ENCODE peak calls at places on chromosome 20, in nine cellular contexts. U is transverse colon; X is left ventricle myocardium inferior; O is PC-3; B is CD8-positive, alpha-beta memory T cell; P is cardiac muscle cell; W is CD8-positive, alpha-beta T cell; N is RWPE2; T is HAP-1. I is an unnamed sample. For H3K36me3 and H3K4me1, the result is how much of the 10 kb centered on the place peaks cover.

GRCh38 chr20:44705364-44706094 is 9.6 kb upstream of the CCN5 start:
- DNase-seq in U (no peak), X (no peak), O (no peak), B (no peak), P (no peak), W (no peak), N (peak), T (no peak), I (no peak)

GRCh38 chr20:4166726-4167035 is 151.3 kb upstream of the RNF24 start:
- DNase-seq in U (no peak), X (no peak), O (no peak), B (no peak), P (no peak), W (no peak), N (no peak), T (no peak), I (no peak)

GRCh38 chr20:33370296-33370695 is 31.0 kb downstream of the CDK5RAP1 start:
- DNase-seq in U (peak), X (no peak), O (no peak), B (peak), P (no peak), W (peak), N (peak), T (no peak), I (no peak)

GRCh38 chr20:22204801-22205200 is 379.6 kb downstream of the FOXA2 start:
- DNase-seq in U (no peak), X (no peak), O (no peak), B (no peak), P (no peak), W (no peak), N (no peak), T (no peak), I (no peak)

GRCh38 chr20:44714701-44715494 is at the start of gene CCN5:
- DNase-seq in U (peak), X (peak), O (peak), B (no peak), P (peak), W (no peak), N (peak), T (no peak), I (no peak)

GRCh38 chr20:47368301-47368700 is 11.8 kb upstream of the ZMYND8 start:
- DNase-seq in U (no peak), X (no peak), O (no peak), B (no peak), P (no peak), W (no peak), N (no peak), T (no peak), I (no peak)

GRCh38 chr20:63206878-63207277 is 9.1 kb downstream of the YTHDF1 start:
- DNase-seq in U (no peak), X (no peak), O (peak), B (no peak), P (no peak), W (no peak), N (peak), T (no peak), I (no peak)

GRCh38 chr20:24991897-24992419 is 593 bp downstream of the APMAP start:
- DNase-seq in U (peak), X (no peak), O (peak), B (no peak), P (peak), W (no peak), N (no peak), T (peak), I (no peak)

GRCh38 chr20:45341939-45342862 is 6.0 kb downstream of the SDC4 start:
- DNase-seq in U (peak), X (peak), O (peak), B (no peak), P (peak), W (no peak), N (peak), T (no peak), I (peak)

GRCh38 chr20:62774076-62774714 is 22.1 kb upstream of the MRGBP start:
- DNase-seq in U (no peak), X (no peak), O (no peak), B (no peak), P (no peak), W (no peak), N (no peak), T (peak), I (no peak)

GRCh38 chr20:33477386-33478234 is 12.3 kb upstream of the CBFA2T2 start:
- DNase-seq in U (peak), X (no peak), O (no peak), B (no peak), P (no peak), W (no peak), N (no peak), T (no peak), I (no peak)

GRCh38 chr20:44488551-44488950 is 12.9 kb downstream of the TTPAL start:
- DNase-seq in U (no peak), X (no peak), O (no peak), B (no peak), P (no peak), W (no peak), N (peak), T (no peak), I (no peak)

GRCh38 chr20:21067255-21067654 is 38.9 kb downstream of the LINC00237 start:
- DNase-seq in U (no peak), X (no peak), O (no peak), B (no peak), P (no peak), W (no peak), N (no peak), T (no peak), I (no peak)

GRCh38 chr20:23396961-23397620 is 24.2 kb downstream of the NAPB start:
- DNase-seq in U (no peak), X (no peak), O (no peak), B (no peak), P (peak), W (no peak), N (no peak), T (no peak), I (no peak)

GRCh38 chr20:23399568-23400241 is 21.6 kb downstream of the NAPB start:
- DNase-seq in U (no peak), X (no peak), O (peak), B (no peak), P (peak), W (no peak), N (no peak), T (no peak), I (no peak)

GRCh38 chr20:23397961-23398360 is 23.3 kb downstream of the NAPB start:
- DNase-seq in U (no peak), X (no peak), O (no peak), B (no peak), P (peak), W (no peak), N (no peak), T (no peak), I (no peak)

GRCh38 chr20:23391707-23392310 is 29.5 kb downstream of the NAPB start:
- DNase-seq in U (no peak), X (no peak), O (no peak), B (no peak), P (no peak), W (no peak), N (no peak), T (peak), I (no peak)

DNA sequence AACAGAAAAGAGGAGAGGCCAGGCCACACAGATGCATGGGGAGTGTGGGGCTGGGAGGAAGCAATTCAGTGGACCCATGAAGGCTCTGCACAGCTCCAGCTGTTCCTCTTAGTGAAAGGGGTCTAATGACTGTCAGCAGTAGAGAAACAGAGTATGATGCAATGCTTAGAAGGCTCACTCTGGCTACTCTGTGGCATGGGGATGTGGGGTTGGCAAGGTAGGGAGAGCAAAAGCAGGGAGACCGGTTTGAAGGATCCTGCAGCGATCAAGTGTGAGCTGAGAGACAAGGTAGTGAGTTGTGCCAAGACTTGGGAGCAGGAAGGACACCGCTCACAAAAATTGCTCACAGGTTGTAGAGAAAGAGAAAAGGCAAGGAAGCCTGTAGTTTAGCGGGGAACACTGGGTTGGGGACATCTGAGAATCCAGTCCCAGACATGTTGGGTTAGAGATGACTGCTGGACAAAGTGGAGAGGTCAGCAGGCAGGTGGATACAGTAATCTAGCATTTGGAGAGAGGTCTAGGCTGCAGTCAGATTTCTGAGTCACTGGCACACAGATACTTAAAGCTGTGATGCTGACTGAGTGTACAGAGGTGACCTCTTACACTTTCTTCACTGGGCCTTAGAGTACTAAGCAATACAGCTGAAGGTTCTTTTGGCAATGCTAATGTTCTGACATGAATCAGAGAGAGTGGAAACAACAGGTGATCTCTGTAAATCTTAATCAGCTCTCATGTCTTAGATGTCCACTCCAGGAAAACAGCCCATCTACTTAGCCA is 27.1 kb downstream of the NAPB start:
- DNase-seq in U (no peak), X (no peak), O (no peak), B (no peak), P (no peak), W (no peak), N (no peak), T (no peak), I (no peak)
- H3K36me3 ChIP-seq in U (under half), X (half or more), O (under half), B (under half), P (under half), W (under half), N (half or more), T (under half), I (under half)

GRCh38 chr20:53923745-53924369 is 146.5 kb downstream of the BCAS1 start:
- DNase-seq in U (peak), X (no peak), O (no peak), B (no peak), P (no peak), W (no peak), N (no peak), T (no peak), I (no peak)
- H3K4me1 ChIP-seq in U (under half), X (under half), O (under half), B (under half), P (under half), W (under half), N (under half), T (under half), I (under half)

DNA sequence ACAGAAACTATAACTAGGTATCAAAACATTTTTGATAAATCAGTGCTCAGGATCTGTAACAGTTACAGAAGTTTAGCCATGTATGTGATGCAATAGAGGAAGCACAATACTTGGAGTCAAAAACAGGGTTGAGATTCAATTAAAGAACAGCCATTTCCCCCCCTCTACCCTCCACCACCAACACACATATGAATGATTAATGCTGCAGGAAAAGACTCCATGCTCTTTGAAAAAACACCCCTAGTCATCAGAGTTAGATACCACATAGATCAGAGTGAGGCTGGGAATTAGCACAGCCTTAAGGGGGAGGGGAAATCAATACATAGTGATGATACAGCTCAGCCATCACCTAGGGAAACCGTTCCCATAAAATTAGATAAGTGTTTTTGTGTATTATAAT is 108.9 kb upstream of the EMILIN3 start:
- DNase-seq in U (no peak), X (no peak), O (no peak), B (no peak), P (peak), W (no peak), N (no peak), T (no peak), I (no peak)
- H3K36me3 ChIP-seq in U (under half), X (under half), O (under half), B (under half), P (under half), W (under half), N (under half), T (under half), I (under half)

GRCh38 chr20:37531856-37532255 is 4.2 kb upstream of the BLCAP start:
- DNase-seq in U (no peak), X (no peak), O (no peak), B (no peak), P (no peak), W (peak), N (peak), T (no peak), I (no peak)
- H3K4me1 ChIP-seq in U (under half), X (under half), O (under half), B (under half), P (under half), W (under half), N (under half), T (under half), I (under half)

DNA sequence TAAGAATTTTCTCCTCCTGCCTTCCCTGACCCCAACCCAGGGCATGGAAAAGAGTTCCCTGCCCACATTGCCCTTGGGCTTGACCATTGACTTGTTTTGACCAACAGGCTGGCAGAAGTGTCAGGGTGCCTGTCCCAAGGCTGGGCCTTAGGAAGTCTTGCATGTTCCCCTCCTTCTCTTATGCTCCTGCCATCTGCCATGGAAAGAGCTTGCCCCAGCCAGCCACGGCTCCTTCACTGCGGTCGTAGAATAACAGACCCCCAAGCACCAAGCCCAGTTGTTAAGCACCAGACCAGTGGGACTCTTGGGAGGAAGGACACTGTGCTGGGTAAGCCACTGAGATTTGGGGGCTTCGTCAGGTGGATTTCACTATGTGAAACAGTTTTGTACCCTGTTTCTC is 53.6 kb downstream of the SNX5 start:
- DNase-seq in U (no peak), X (no peak), O (no peak), B (no peak), P (no peak), W (no peak), N (no peak), T (no peak), I (no peak)
- H3K36me3 ChIP-seq in U (under half), X (under half), O (under half), B (under half), P (under half), W (under half), N (under half), T (under half), I (under half)

GRCh38 chr20:19621072-19621471 is 137.0 kb upstream of the RIN2 start:
- DNase-seq in U (no peak), X (no peak), O (peak), B (no peak), P (no peak), W (no peak), N (no peak), T (no peak), I (no peak)
- H3K4me1 ChIP-seq in U (under half), X (under half), O (under half), B (under half), P (under half), W (under half), N (under half), T (under half), I (under half)

DNA sequence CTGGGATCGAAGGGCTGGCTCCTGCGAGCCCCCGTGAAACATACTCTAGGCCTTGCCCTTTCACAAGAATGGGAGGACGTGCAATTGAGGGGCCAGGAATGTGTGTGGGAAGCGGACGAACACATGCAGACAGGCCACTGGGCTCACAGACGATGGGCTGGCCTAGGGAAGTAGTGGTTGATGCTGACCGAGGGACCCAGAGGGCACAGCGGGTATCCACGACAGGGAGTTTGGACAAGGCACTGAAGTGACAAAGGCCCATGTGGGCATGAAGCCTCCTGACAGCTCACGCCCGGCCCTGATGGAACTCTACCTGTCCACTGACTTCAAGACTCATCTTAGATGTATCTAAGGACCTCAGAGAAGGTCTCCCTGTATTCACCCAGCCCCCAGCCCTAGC is 52.2 kb downstream of the MYH7B start:
- DNase-seq in U (peak), X (no peak), O (no peak), B (no peak), P (no peak), W (peak), N (peak), T (no peak), I (no peak)
- H3K36me3 ChIP-seq in U (half or more), X (half or more), O (half or more), B (half or more), P (under half), W (half or more), N (half or more), T (half or more), I (half or more)

GRCh38 chr20:40771308-40771610 is 82.2 kb upstream of the MAFB start:
- DNase-seq in U (no peak), X (no peak), O (no peak), B (no peak), P (no peak), W (peak), N (peak), T (no peak), I (no peak)
- H3K4me1 ChIP-seq in U (under half), X (under half), O (under half), B (under half), P (under half), W (under half), N (under half), T (under half), I (under half)

GRCh38 chr20:35738410-35739179 is 3.5 kb downstream of the RBM39 start:
- DNase-seq in U (no peak), X (no peak), O (no peak), B (no peak), P (no peak), W (no peak), N (no peak), T (no peak), I (no peak)

GRCh38 chr20:35743693-35744491 is 1.8 kb upstream of the RBM39 start:
- DNase-seq in U (no peak), X (no peak), O (no peak), B (no peak), P (no peak), W (no peak), N (peak), T (no peak), I (no peak)

GRCh38 chr20:35739294-35740163 is 2.5 kb downstream of the RBM39 start:
- DNase-seq in U (no peak), X (no peak), O (peak), B (no peak), P (peak), W (no peak), N (peak), T (peak), I (no peak)

GRCh38 chr20:35742741-35743523 is 872 bp upstream of the RBM39 start:
- DNase-seq in U (no peak), X (no peak), O (no peak), B (no peak), P (peak), W (no peak), N (no peak), T (peak), I (no peak)

DNA sequence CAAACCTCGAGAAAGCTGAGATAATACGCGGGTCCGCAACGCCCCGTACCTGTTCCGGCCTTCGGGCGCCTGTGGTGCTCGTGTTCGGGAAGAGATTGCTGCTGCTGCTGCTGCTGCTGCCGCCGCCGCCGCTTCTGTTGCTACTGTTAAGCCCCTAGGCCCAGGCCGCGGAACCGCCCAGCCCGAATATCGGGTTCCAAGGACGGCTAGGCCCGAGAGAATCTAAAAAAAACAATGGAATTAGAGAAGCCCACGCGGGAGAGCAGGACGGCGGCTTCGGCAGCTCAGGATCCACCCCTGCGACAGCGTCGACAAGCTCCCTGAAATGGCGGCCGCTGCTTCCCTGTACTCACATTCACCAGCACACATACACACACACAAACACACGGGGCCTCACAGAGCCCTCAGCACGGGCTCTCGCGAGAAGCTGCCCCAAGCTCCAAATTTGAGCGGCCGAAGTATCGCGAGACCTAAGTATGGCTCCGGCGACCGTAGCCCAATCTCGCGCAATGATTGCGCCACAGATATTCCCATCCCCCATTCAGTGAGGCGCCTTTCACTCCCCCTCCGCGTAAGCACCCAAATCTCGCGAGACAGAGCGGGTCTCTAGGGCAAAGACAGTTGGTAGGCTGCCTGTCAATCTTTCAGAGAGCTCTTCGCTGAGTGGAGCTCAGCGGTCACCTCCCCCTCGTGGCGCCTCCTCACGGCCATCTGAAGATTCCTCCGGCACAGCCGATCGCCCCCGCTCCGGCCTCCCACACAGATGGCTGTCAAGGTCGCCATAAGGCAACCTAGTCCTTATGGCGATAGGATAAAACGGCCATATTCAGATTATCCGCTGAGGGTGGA is at the start of gene RBM39:
- DNase-seq in U (peak), X (peak), O (peak), B (peak), P (peak), W (peak), N (peak), T (peak), I (peak)
- H3K36me3 ChIP-seq in U (under half), X (under half), O (under half), B (under half), P (under half), W (under half), N (under half), T (under half), I (under half)

I was measured in iPS DF 6.9.